ENCODE peak calls at places on chromosomes 11 and 22, in eight cellular contexts. One of them, this sample, is unnamed.

GRCh38 chr11:34160049-34160721 is 54.8 kb downstream of the NAT10 start:
- DNase-seq in AG04449: no peak
- DNase-seq in C1 segment of cervical spinal cord: no peak
- DNase-seq in stimulated activated CD8-positive, alpha-beta memory T cell treated with anti-CD3 and anti-CD28 coated beads, Interleukin-7, amount 100 ng/mL, for 48 hours: no peak
- DNase-seq in HFF-Myc: no peak
- DNase-seq in ureter: no peak
- DNase-seq in heart right ventricle: no peak
- DNase-seq in dorsolateral prefrontal cortex: no peak
- DNase-seq in this sample: no peak

GRCh38 chr11:18332302-18332701 is 9.9 kb downstream of the GTF2H1 start:
- DNase-seq in AG04449: no peak
- DNase-seq in C1 segment of cervical spinal cord: no peak
- DNase-seq in stimulated activated CD8-positive, alpha-beta memory T cell treated with anti-CD3 and anti-CD28 coated beads, Interleukin-7, amount 100 ng/mL, for 48 hours: no peak
- DNase-seq in HFF-Myc: no peak
- DNase-seq in ureter: no peak
- DNase-seq in heart right ventricle: no peak
- DNase-seq in dorsolateral prefrontal cortex: no peak
- DNase-seq in this sample: peak; percentile 19

GRCh38 chr11:119624102-119624615 is 104.8 kb downstream of the NECTIN1 start:
- DNase-seq in AG04449: no peak
- DNase-seq in C1 segment of cervical spinal cord: no peak
- DNase-seq in stimulated activated CD8-positive, alpha-beta memory T cell treated with anti-CD3 and anti-CD28 coated beads, Interleukin-7, amount 100 ng/mL, for 48 hours: no peak
- DNase-seq in HFF-Myc: no peak
- DNase-seq in ureter: no peak
- DNase-seq in heart right ventricle: no peak
- DNase-seq in dorsolateral prefrontal cortex: no peak
- DNase-seq in this sample: no peak

GRCh38 chr11:94583885-94584500 is 16.8 kb downstream of the PIWIL4 start:
- DNase-seq in AG04449: no peak
- DNase-seq in C1 segment of cervical spinal cord: no peak
- DNase-seq in stimulated activated CD8-positive, alpha-beta memory T cell treated with anti-CD3 and anti-CD28 coated beads, Interleukin-7, amount 100 ng/mL, for 48 hours: no peak
- DNase-seq in HFF-Myc: no peak
- DNase-seq in ureter: no peak
- DNase-seq in heart right ventricle: no peak
- DNase-seq in dorsolateral prefrontal cortex: no peak
- DNase-seq in this sample: no peak

GRCh38 chr11:74307409-74307808 is 4.0 kb downstream of the P4HA3 start:
- DNase-seq in AG04449: no peak
- DNase-seq in C1 segment of cervical spinal cord: no peak
- DNase-seq in stimulated activated CD8-positive, alpha-beta memory T cell treated with anti-CD3 and anti-CD28 coated beads, Interleukin-7, amount 100 ng/mL, for 48 hours: no peak
- DNase-seq in HFF-Myc: no peak
- DNase-seq in ureter: no peak
- DNase-seq in heart right ventricle: no peak
- DNase-seq in dorsolateral prefrontal cortex: no peak
- DNase-seq in this sample: no peak

GRCh38 chr11:102007567-102008437 is 39.4 kb upstream of the CFAP300 start:
- DNase-seq in AG04449: peak; percentile 24
- DNase-seq in C1 segment of cervical spinal cord: no peak
- DNase-seq in stimulated activated CD8-positive, alpha-beta memory T cell treated with anti-CD3 and anti-CD28 coated beads, Interleukin-7, amount 100 ng/mL, for 48 hours: no peak
- DNase-seq in HFF-Myc: peak; percentile 32
- DNase-seq in ureter: peak; percentile 53
- DNase-seq in heart right ventricle: no peak
- DNase-seq in dorsolateral prefrontal cortex: no peak
- DNase-seq in this sample: no peak

GRCh38 chr22:44182591-44183588 is 2.2 kb downstream of the PARVG start:
- DNase-seq in AG04449: no peak
- DNase-seq in C1 segment of cervical spinal cord: no peak
- DNase-seq in stimulated activated CD8-positive, alpha-beta memory T cell treated with anti-CD3 and anti-CD28 coated beads, Interleukin-7, amount 100 ng/mL, for 48 hours: no peak
- DNase-seq in HFF-Myc: no peak
- DNase-seq in ureter: no peak
- DNase-seq in heart right ventricle: peak; percentile 47
- DNase-seq in dorsolateral prefrontal cortex: no peak
- DNase-seq in this sample: no peak

GRCh38 chr11:119752324-119752723 is 23.3 kb upstream of the NECTIN1 start:
- DNase-seq in AG04449: no peak
- DNase-seq in C1 segment of cervical spinal cord: no peak
- DNase-seq in stimulated activated CD8-positive, alpha-beta memory T cell treated with anti-CD3 and anti-CD28 coated beads, Interleukin-7, amount 100 ng/mL, for 48 hours: no peak
- DNase-seq in HFF-Myc: no peak
- DNase-seq in ureter: peak; percentile 61
- DNase-seq in heart right ventricle: no peak
- DNase-seq in dorsolateral prefrontal cortex: no peak
- DNase-seq in this sample: no peak

GRCh38 chr22:31652911-31653684 is 8.9 kb downstream of the PISD start:
- DNase-seq in AG04449: no peak
- DNase-seq in C1 segment of cervical spinal cord: no peak
- DNase-seq in stimulated activated CD8-positive, alpha-beta memory T cell treated with anti-CD3 and anti-CD28 coated beads, Interleukin-7, amount 100 ng/mL, for 48 hours: no peak
- DNase-seq in HFF-Myc: no peak
- DNase-seq in ureter: no peak
- DNase-seq in heart right ventricle: no peak
- DNase-seq in dorsolateral prefrontal cortex: no peak
- DNase-seq in this sample: no peak

GRCh38 chr11:65915821-65916251 is 3.0 kb downstream of the C11orf68 start:
- DNase-seq in AG04449: peak; percentile 89
- DNase-seq in C1 segment of cervical spinal cord: no peak
- DNase-seq in stimulated activated CD8-positive, alpha-beta memory T cell treated with anti-CD3 and anti-CD28 coated beads, Interleukin-7, amount 100 ng/mL, for 48 hours: no peak
- DNase-seq in HFF-Myc: peak; percentile 94
- DNase-seq in ureter: peak; percentile 89
- DNase-seq in heart right ventricle: peak; percentile 70
- DNase-seq in dorsolateral prefrontal cortex: peak; percentile 88
- DNase-seq in this sample: no peak

GRCh38 chr11:116096596-116096995 is 592.4 kb upstream of the CADM1 start:
- DNase-seq in AG04449: no peak
- DNase-seq in C1 segment of cervical spinal cord: no peak
- DNase-seq in stimulated activated CD8-positive, alpha-beta memory T cell treated with anti-CD3 and anti-CD28 coated beads, Interleukin-7, amount 100 ng/mL, for 48 hours: no peak
- DNase-seq in HFF-Myc: no peak
- DNase-seq in ureter: no peak
- DNase-seq in heart right ventricle: no peak
- DNase-seq in dorsolateral prefrontal cortex: no peak
- DNase-seq in this sample: no peak

GRCh38 chr11:108486331-108486730 is 11.9 kb downstream of the POGLUT3 start:
- DNase-seq in AG04449: no peak
- DNase-seq in C1 segment of cervical spinal cord: no peak
- DNase-seq in stimulated activated CD8-positive, alpha-beta memory T cell treated with anti-CD3 and anti-CD28 coated beads, Interleukin-7, amount 100 ng/mL, for 48 hours: no peak
- DNase-seq in HFF-Myc: no peak
- DNase-seq in ureter: no peak
- DNase-seq in heart right ventricle: no peak
- DNase-seq in dorsolateral prefrontal cortex: no peak
- DNase-seq in this sample: no peak

GRCh38 chr11:68002943-68003845 is 703 bp downstream of the UNC93B1 start:
- DNase-seq in AG04449: no peak
- DNase-seq in C1 segment of cervical spinal cord: no peak
- DNase-seq in stimulated activated CD8-positive, alpha-beta memory T cell treated with anti-CD3 and anti-CD28 coated beads, Interleukin-7, amount 100 ng/mL, for 48 hours: no peak
- DNase-seq in HFF-Myc: no peak
- DNase-seq in ureter: peak; percentile 71
- DNase-seq in heart right ventricle: peak; percentile 49
- DNase-seq in dorsolateral prefrontal cortex: no peak
- DNase-seq in this sample: no peak

GRCh38 chr11:19676508-19677379 is 35.9 kb upstream of the NAV2 start:
- DNase-seq in AG04449: no peak
- DNase-seq in C1 segment of cervical spinal cord: no peak
- DNase-seq in stimulated activated CD8-positive, alpha-beta memory T cell treated with anti-CD3 and anti-CD28 coated beads, Interleukin-7, amount 100 ng/mL, for 48 hours: no peak
- DNase-seq in HFF-Myc: no peak
- DNase-seq in ureter: no peak
- DNase-seq in heart right ventricle: no peak
- DNase-seq in dorsolateral prefrontal cortex: no peak
- DNase-seq in this sample: no peak

GRCh38 chr11:62755086-62755615 is 1.2 kb upstream of the ZBTB3 start:
- DNase-seq in AG04449: no peak
- DNase-seq in C1 segment of cervical spinal cord: peak; percentile 11
- DNase-seq in stimulated activated CD8-positive, alpha-beta memory T cell treated with anti-CD3 and anti-CD28 coated beads, Interleukin-7, amount 100 ng/mL, for 48 hours: no peak
- DNase-seq in HFF-Myc: no peak
- DNase-seq in ureter: no peak
- DNase-seq in heart right ventricle: no peak
- DNase-seq in dorsolateral prefrontal cortex: no peak
- DNase-seq in this sample: no peak

GRCh38 chr22:39142088-39142667 is 10.3 kb downstream of the CBX7 start:
- DNase-seq in AG04449: no peak
- DNase-seq in C1 segment of cervical spinal cord: no peak
- DNase-seq in stimulated activated CD8-positive, alpha-beta memory T cell treated with anti-CD3 and anti-CD28 coated beads, Interleukin-7, amount 100 ng/mL, for 48 hours: no peak
- DNase-seq in HFF-Myc: no peak
- DNase-seq in ureter: no peak
- DNase-seq in heart right ventricle: no peak
- DNase-seq in dorsolateral prefrontal cortex: peak; percentile 32
- DNase-seq in this sample: no peak

GRCh38 chr11:75982309-75982708 is 167.3 kb downstream of the UVRAG start:
- DNase-seq in AG04449: no peak
- DNase-seq in C1 segment of cervical spinal cord: no peak
- DNase-seq in stimulated activated CD8-positive, alpha-beta memory T cell treated with anti-CD3 and anti-CD28 coated beads, Interleukin-7, amount 100 ng/mL, for 48 hours: no peak
- DNase-seq in HFF-Myc: no peak
- DNase-seq in ureter: no peak
- DNase-seq in heart right ventricle: no peak
- DNase-seq in dorsolateral prefrontal cortex: no peak
- DNase-seq in this sample: no peak

GRCh38 chr11:8717876-8718753 is 35.5 kb downstream of the RPL27A start:
- DNase-seq in AG04449: peak; percentile 90
- DNase-seq in C1 segment of cervical spinal cord: no peak
- DNase-seq in stimulated activated CD8-positive, alpha-beta memory T cell treated with anti-CD3 and anti-CD28 coated beads, Interleukin-7, amount 100 ng/mL, for 48 hours: no peak
- DNase-seq in HFF-Myc: peak; percentile 77
- DNase-seq in ureter: peak; percentile 72
- DNase-seq in heart right ventricle: peak; percentile 39
- DNase-seq in dorsolateral prefrontal cortex: no peak
- DNase-seq in this sample: no peak

GRCh38 chr22:31937328-31937727 is 7.0 kb upstream of the YWHAH start:
- DNase-seq in AG04449: no peak
- DNase-seq in C1 segment of cervical spinal cord: no peak
- DNase-seq in stimulated activated CD8-positive, alpha-beta memory T cell treated with anti-CD3 and anti-CD28 coated beads, Interleukin-7, amount 100 ng/mL, for 48 hours: no peak
- DNase-seq in HFF-Myc: no peak
- DNase-seq in ureter: no peak
- DNase-seq in heart right ventricle: no peak
- DNase-seq in dorsolateral prefrontal cortex: no peak
- DNase-seq in this sample: no peak

GRCh38 chr11:47354913-47355282 is 2.4 kb upstream of the MYBPC3 start:
- DNase-seq in AG04449: no peak
- DNase-seq in C1 segment of cervical spinal cord: no peak
- DNase-seq in stimulated activated CD8-positive, alpha-beta memory T cell treated with anti-CD3 and anti-CD28 coated beads, Interleukin-7, amount 100 ng/mL, for 48 hours: no peak
- DNase-seq in HFF-Myc: no peak
- DNase-seq in ureter: no peak
- DNase-seq in heart right ventricle: no peak
- DNase-seq in dorsolateral prefrontal cortex: no peak
- DNase-seq in this sample: no peak

GRCh38 chr11:46457659-46458058 is 66.1 kb upstream of the CHRM4 start:
- DNase-seq in AG04449: no peak
- DNase-seq in C1 segment of cervical spinal cord: no peak
- DNase-seq in stimulated activated CD8-positive, alpha-beta memory T cell treated with anti-CD3 and anti-CD28 coated beads, Interleukin-7, amount 100 ng/mL, for 48 hours: no peak
- DNase-seq in HFF-Myc: no peak
- DNase-seq in ureter: no peak
- DNase-seq in heart right ventricle: no peak
- DNase-seq in dorsolateral prefrontal cortex: no peak
- DNase-seq in this sample: no peak

GRCh38 chr22:38412435-38413084 is 42.4 kb downstream of the KCNJ4 start:
- DNase-seq in AG04449: no peak
- DNase-seq in C1 segment of cervical spinal cord: no peak
- DNase-seq in stimulated activated CD8-positive, alpha-beta memory T cell treated with anti-CD3 and anti-CD28 coated beads, Interleukin-7, amount 100 ng/mL, for 48 hours: no peak
- DNase-seq in HFF-Myc: no peak
- DNase-seq in ureter: peak; percentile 38
- DNase-seq in heart right ventricle: peak; percentile 45
- DNase-seq in dorsolateral prefrontal cortex: no peak
- DNase-seq in this sample: no peak

GRCh38 chr11:71895961-71896360 is 17.7 kb downstream of the DEFB131B start:
- DNase-seq in AG04449: no peak
- DNase-seq in C1 segment of cervical spinal cord: no peak
- DNase-seq in stimulated activated CD8-positive, alpha-beta memory T cell treated with anti-CD3 and anti-CD28 coated beads, Interleukin-7, amount 100 ng/mL, for 48 hours: no peak
- DNase-seq in HFF-Myc: no peak
- DNase-seq in ureter: no peak
- DNase-seq in heart right ventricle: no peak
- DNase-seq in dorsolateral prefrontal cortex: no peak
- DNase-seq in this sample: no peak

GRCh38 chr11:65593518-65594414 is 1.8 kb downstream of the KCNK7 start:
- DNase-seq in AG04449: no peak
- DNase-seq in C1 segment of cervical spinal cord: peak; percentile 62
- DNase-seq in stimulated activated CD8-positive, alpha-beta memory T cell treated with anti-CD3 and anti-CD28 coated beads, Interleukin-7, amount 100 ng/mL, for 48 hours: no peak
- DNase-seq in HFF-Myc: no peak
- DNase-seq in ureter: no peak
- DNase-seq in heart right ventricle: peak; percentile 50
- DNase-seq in dorsolateral prefrontal cortex: peak; percentile 74
- DNase-seq in this sample: no peak

GRCh38 chr22:36461665-36462474 is 19.6 kb downstream of the TXN2 start:
- DNase-seq in AG04449: peak; percentile 94
- DNase-seq in C1 segment of cervical spinal cord: no peak
- DNase-seq in stimulated activated CD8-positive, alpha-beta memory T cell treated with anti-CD3 and anti-CD28 coated beads, Interleukin-7, amount 100 ng/mL, for 48 hours: no peak
- DNase-seq in HFF-Myc: no peak
- DNase-seq in ureter: no peak
- DNase-seq in heart right ventricle: no peak
- DNase-seq in dorsolateral prefrontal cortex: no peak
- DNase-seq in this sample: peak; percentile 64

GRCh38 chr11:3340025-3340424 is 38.9 kb downstream of the ZNF195 start:
- DNase-seq in AG04449: peak; percentile 52
- DNase-seq in C1 segment of cervical spinal cord: no peak
- DNase-seq in stimulated activated CD8-positive, alpha-beta memory T cell treated with anti-CD3 and anti-CD28 coated beads, Interleukin-7, amount 100 ng/mL, for 48 hours: no peak
- DNase-seq in HFF-Myc: peak; percentile 6
- DNase-seq in ureter: no peak
- DNase-seq in heart right ventricle: no peak
- DNase-seq in dorsolateral prefrontal cortex: no peak
- DNase-seq in this sample: no peak

GRCh38 chr22:23215294-23216204 is 35.2 kb downstream of the BCR start:
- DNase-seq in AG04449: no peak
- DNase-seq in C1 segment of cervical spinal cord: no peak
- DNase-seq in stimulated activated CD8-positive, alpha-beta memory T cell treated with anti-CD3 and anti-CD28 coated beads, Interleukin-7, amount 100 ng/mL, for 48 hours: no peak
- DNase-seq in HFF-Myc: no peak
- DNase-seq in ureter: no peak
- DNase-seq in heart right ventricle: no peak
- DNase-seq in dorsolateral prefrontal cortex: no peak
- DNase-seq in this sample: no peak

GRCh38 chr22:20551805-20552449 is 44.5 kb downstream of the MED15 start:
- DNase-seq in AG04449: no peak
- DNase-seq in C1 segment of cervical spinal cord: peak; percentile 63
- DNase-seq in stimulated activated CD8-positive, alpha-beta memory T cell treated with anti-CD3 and anti-CD28 coated beads, Interleukin-7, amount 100 ng/mL, for 48 hours: no peak
- DNase-seq in HFF-Myc: no peak
- DNase-seq in ureter: no peak
- DNase-seq in heart right ventricle: peak; percentile 52
- DNase-seq in dorsolateral prefrontal cortex: peak; percentile 70
- DNase-seq in this sample: no peak

GRCh38 chr11:109641549-109641948 is 219.6 kb downstream of the C11orf87 start:
- DNase-seq in AG04449: no peak
- DNase-seq in C1 segment of cervical spinal cord: no peak
- DNase-seq in stimulated activated CD8-positive, alpha-beta memory T cell treated with anti-CD3 and anti-CD28 coated beads, Interleukin-7, amount 100 ng/mL, for 48 hours: no peak
- DNase-seq in HFF-Myc: peak; percentile 9
- DNase-seq in ureter: no peak
- DNase-seq in heart right ventricle: no peak
- DNase-seq in dorsolateral prefrontal cortex: no peak
- DNase-seq in this sample: no peak

GRCh38 chr11:8779732-8780131 is 97.1 kb downstream of the RPL27A start:
- DNase-seq in AG04449: no peak
- DNase-seq in C1 segment of cervical spinal cord: no peak
- DNase-seq in stimulated activated CD8-positive, alpha-beta memory T cell treated with anti-CD3 and anti-CD28 coated beads, Interleukin-7, amount 100 ng/mL, for 48 hours: no peak
- DNase-seq in HFF-Myc: no peak
- DNase-seq in ureter: no peak
- DNase-seq in heart right ventricle: no peak
- DNase-seq in dorsolateral prefrontal cortex: no peak
- DNase-seq in this sample: no peak

GRCh38 chr11:69640995-69641581 is at the start of gene CCND1:
- DNase-seq in AG04449: peak; percentile 55
- DNase-seq in C1 segment of cervical spinal cord: no peak
- DNase-seq in stimulated activated CD8-positive, alpha-beta memory T cell treated with anti-CD3 and anti-CD28 coated beads, Interleukin-7, amount 100 ng/mL, for 48 hours: no peak
- DNase-seq in HFF-Myc: peak; percentile 91
- DNase-seq in ureter: peak; percentile 80
- DNase-seq in heart right ventricle: peak; percentile 78
- DNase-seq in dorsolateral prefrontal cortex: no peak
- DNase-seq in this sample: peak; percentile 83

This sample was measured in H1.